ENCODE peak calls at places on chromosomes 6 and 20, in five cellular contexts. U, D, X, V and W are unnamed samples.

GRCh38 chr6:136181191-136181833 is 68.8 kb downstream of the MTFR2 start:
- DNase-seq in U (no peak), D (no peak), X (no peak), V (no peak), W (no peak)

GRCh38 chr20:23644159-23644558 is 6.4 kb upstream of the CST3 start:
- DNase-seq in U (no peak), D (no peak), X (no peak), V (no peak), W (no peak)

GRCh38 chr6:167464177-167464576 is 139.3 kb downstream of the TTLL2 start:
- DNase-seq in U (no peak), D (no peak), X (no peak), V (no peak), W (no peak)

GRCh38 chr6:22470454-22471368 is 98.7 kb upstream of the HDGFL1 start:
- DNase-seq in U (peak), D (no peak), X (peak), V (peak), W (no peak)

GRCh38 chr6:56660374-56660730 is 17.7 kb upstream of the DST start:
- DNase-seq in U (no peak), D (no peak), X (no peak), V (no peak), W (no peak)

GRCh38 chr6:21987501-21987957 is 309.3 kb downstream of the PRL start:
- DNase-seq in U (no peak), D (no peak), X (peak), V (peak), W (peak)

GRCh38 chr20:23686046-23686750 is 2.6 kb downstream of the CST4 start:
- DNase-seq in U (no peak), D (no peak), X (no peak), V (no peak), W (no peak)

GRCh38 chr6:45724511-45724910 is 291.1 kb downstream of the CLIC5 start:
- DNase-seq in U (no peak), D (no peak), X (peak), V (no peak), W (peak)

GRCh38 chr20:5171790-5172164 is 45.0 kb downstream of the CDS2 start:
- DNase-seq in U (no peak), D (no peak), X (no peak), V (no peak), W (no peak)